ENCODE peak calls at places on chromosomes 1 and 21, in five cellular contexts. X, F, R, E and I are unnamed samples.

GRCh38 chr1:204564835-204565234 is 48.6 kb downstream of the MDM4 start:
- DNase-seq in X (no peak), F (no peak), R (no peak), E (no peak), I (no peak)

GRCh38 chr21:37563641-37564340 is 197.2 kb downstream of the DYRK1A start:
- DNase-seq in X (peak), F (peak), R (peak), E (peak), I (peak)

GRCh38 chr21:42366292-42367010 is at the start of gene TFF1:
- DNase-seq in X (no peak), F (no peak), R (no peak), E (no peak), I (no peak)

GRCh38 chr1:175071544-175071943 is 3.9 kb downstream of the TNN start:
- DNase-seq in X (no peak), F (no peak), R (no peak), E (no peak), I (no peak)

GRCh38 chr1:209692745-209693504 is 11.7 kb upstream of the HSD11B1 start:
- DNase-seq in X (peak), F (peak), R (peak), E (peak), I (peak)

GRCh38 chr1:51570063-51570720 is 46.7 kb upstream of the OSBPL9 start:
- DNase-seq in X (no peak), F (no peak), R (no peak), E (no peak), I (no peak)

GRCh38 chr1:208318150-208318734 is 74.1 kb upstream of the PLXNA2 start:
- DNase-seq in X (no peak), F (no peak), R (no peak), E (no peak), I (no peak)

GRCh38 chr1:235009561-235010306 is 118.9 kb downstream of the TOMM20 start:
- DNase-seq in X (no peak), F (no peak), R (no peak), E (no peak), I (no peak)

GRCh38 chr1:224541901-224542610 is 74.1 kb upstream of the CNIH3 start:
- DNase-seq in X (peak), F (no peak), R (peak), E (no peak), I (no peak)

GRCh38 chr1:178223289-178223688 is 129.4 kb downstream of the RASAL2 start:
- DNase-seq in X (no peak), F (no peak), R (no peak), E (no peak), I (no peak)

GRCh38 chr1:189681252-189681919 is 796.3 kb downstream of the BRINP3 start:
- DNase-seq in X (no peak), F (no peak), R (no peak), E (no peak), I (no peak)

GRCh38 chr21:37402251-37402867 is 35.8 kb downstream of the DYRK1A start:
- DNase-seq in X (no peak), F (no peak), R (no peak), E (no peak), I (no peak)

GRCh38 chr1:51237714-51238403 is 1.8 kb downstream of the RNF11 start:
- DNase-seq in X (peak), F (no peak), R (no peak), E (no peak), I (no peak)

GRCh38 chr1:65441464-65441863 is 21.0 kb downstream of the LEPR start:
- DNase-seq in X (peak), F (no peak), R (peak), E (no peak), I (no peak)

GRCh38 chr1:235297579-235297978 is 30.4 kb downstream of the ARID4B start:
- DNase-seq in X (no peak), F (no peak), R (peak), E (no peak), I (no peak)

GRCh38 chr1:154972517-154973343 is 1.8 kb upstream of the CKS1B start:
- DNase-seq in X (peak), F (no peak), R (peak), E (peak), I (peak)

GRCh38 chr1:244077473-244078220 is 26.6 kb downstream of the ZBTB18 start:
- DNase-seq in X (no peak), F (no peak), R (no peak), E (no peak), I (no peak)

GRCh38 chr1:94156226-94156625 is 35.3 kb upstream of the ABCA4 start:
- DNase-seq in X (no peak), F (no peak), R (peak), E (no peak), I (no peak)

GRCh38 chr1:246768403-246769020 is 44.3 kb downstream of the SCCPDH start:
- DNase-seq in X (no peak), F (no peak), R (no peak), E (no peak), I (no peak)

GRCh38 chr1:23530750-23531651 is at the start of gene E2F2:
- DNase-seq in X (peak), F (peak), R (peak), E (peak), I (peak)

GRCh38 chr1:101253976-101254660 is 17.3 kb downstream of the S1PR1 start:
- DNase-seq in X (peak), F (no peak), R (peak), E (no peak), I (no peak)

GRCh38 chr1:85862456-85862855 is 154.2 kb upstream of the ZNHIT6 start:
- DNase-seq in X (no peak), F (no peak), R (no peak), E (no peak), I (no peak)

GRCh38 chr1:153669606-153670005 is 1.2 kb downstream of the ILF2 start:
- DNase-seq in X (no peak), F (no peak), R (no peak), E (no peak), I (no peak)
- H3K4me3 ChIP-seq in X (peak), F (peak), R (peak), E (peak), I (no peak)

DNA sequence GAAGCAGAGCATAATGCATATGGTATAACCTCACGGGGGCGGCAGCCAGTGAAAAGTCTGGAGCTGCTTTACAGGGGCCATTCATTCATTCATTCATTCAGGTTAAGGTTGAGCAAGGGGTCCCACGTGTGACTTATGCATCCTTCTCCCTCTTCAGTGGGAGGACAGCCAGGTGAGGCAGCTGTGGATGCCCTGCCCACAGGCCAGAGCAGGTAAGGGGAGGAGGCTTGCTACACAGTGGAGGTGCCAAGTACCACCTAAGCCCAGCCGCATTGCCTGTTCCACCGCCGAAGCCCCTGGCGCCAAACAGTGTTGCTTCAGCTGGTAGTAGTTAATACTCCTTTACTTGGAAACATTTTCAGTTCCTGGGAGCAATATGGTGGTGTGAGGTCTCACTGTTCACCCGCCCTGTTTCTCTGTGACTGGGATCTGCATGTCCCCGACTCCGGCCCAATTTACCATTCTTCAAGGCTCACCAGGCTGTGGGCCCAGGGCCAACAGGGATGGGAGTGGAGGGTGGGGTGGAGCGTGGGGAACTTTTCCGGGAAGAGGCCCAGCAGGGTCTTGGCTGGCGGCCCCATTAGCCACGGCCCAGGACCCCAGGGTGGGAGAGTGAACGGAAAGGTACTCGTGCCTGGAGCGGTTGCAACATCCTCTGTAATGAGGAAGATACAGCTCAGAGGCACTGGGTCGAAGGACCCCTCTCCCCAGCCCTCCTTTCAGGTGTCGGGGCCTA is 722 bp upstream of the PODN start:
- DNase-seq in X (peak), F (no peak), R (peak), E (peak), I (peak)
- H3K4me3 ChIP-seq in X (peak), F (peak), R (peak), E (peak), I (peak)

GRCh38 chr1:13752852-13753251 is 52.9 kb downstream of the PRDM2 start:
- DNase-seq in X (no peak), F (no peak), R (no peak), E (no peak), I (no peak)
- H3K4me3 ChIP-seq in X (no peak), F (no peak), R (no peak), E (peak), I (no peak)

GRCh38 chr1:108815566-108815965 is 41.3 kb downstream of the AKNAD1 start:
- DNase-seq in X (peak), F (no peak), R (peak), E (no peak), I (no peak)

GRCh38 chr1:108817016-108817415 is 39.9 kb downstream of the AKNAD1 start:
- DNase-seq in X (peak), F (no peak), R (peak), E (peak), I (peak)

GRCh38 chr1:108814343-108815125 is 42.4 kb downstream of the AKNAD1 start:
- DNase-seq in X (peak), F (no peak), R (peak), E (no peak), I (no peak)

GRCh38 chr1:108817811-108818210 is 39.1 kb downstream of the AKNAD1 start:
- DNase-seq in X (no peak), F (no peak), R (no peak), E (no peak), I (no peak)

DNA sequence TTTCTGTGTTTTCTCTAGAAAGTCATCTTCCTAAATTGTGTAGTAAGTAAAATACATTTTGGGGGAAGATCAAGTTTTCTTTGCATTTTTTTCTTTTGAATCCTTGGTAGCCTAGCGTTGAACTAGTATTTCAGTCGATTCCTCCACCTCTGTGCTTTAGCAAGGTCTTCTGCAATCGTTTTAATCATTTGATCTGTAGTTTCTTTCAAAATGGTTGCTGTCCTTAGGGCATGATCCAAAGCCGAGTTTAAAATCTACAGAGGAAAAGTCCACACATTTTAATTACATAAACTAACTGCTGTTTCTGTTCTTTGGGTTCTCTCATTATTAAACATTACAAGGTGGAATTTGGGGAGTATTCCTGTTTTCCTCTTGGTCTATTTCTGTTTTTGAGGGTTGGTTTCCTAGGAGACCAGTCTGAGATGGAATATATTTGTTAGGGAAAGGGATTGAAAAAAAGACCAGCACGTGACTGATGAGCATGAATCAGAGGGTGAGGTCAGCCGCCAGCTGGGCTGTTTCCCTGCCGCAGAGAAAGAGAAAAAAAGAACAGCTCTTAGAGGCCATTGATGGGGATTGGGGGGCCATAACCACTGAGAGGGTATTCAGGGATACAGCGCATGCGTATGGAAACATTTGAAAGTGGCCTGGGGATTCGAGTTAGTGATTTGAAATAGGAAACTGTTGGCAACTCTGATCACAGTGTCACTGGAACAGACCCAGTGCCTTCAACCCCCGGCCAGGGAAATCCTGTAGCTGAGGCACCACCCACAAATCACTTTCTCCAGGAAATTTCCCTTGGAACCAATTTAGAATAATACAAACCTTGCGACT is 40.6 kb downstream of the AKNAD1 start:
- DNase-seq in X (peak), F (peak), R (peak), E (peak), I (peak)
- H3K4me3 ChIP-seq in X (peak), F (no peak), R (no peak), E (peak), I (no peak)

GRCh38 chr1:230207598-230207997 is 140.6 kb downstream of the GALNT2 start:
- DNase-seq in X (no peak), F (no peak), R (no peak), E (no peak), I (no peak)
- H3K4me3 ChIP-seq in X (no peak), F (no peak), R (no peak), E (no peak), I (no peak)

GRCh38 chr1:233631810-233632375 is 18.0 kb downstream of the KCNK1 start:
- DNase-seq in X (no peak), F (no peak), R (no peak), E (no peak), I (peak)
- H3K4me3 ChIP-seq in X (no peak), F (no peak), R (no peak), E (no peak), I (no peak)

DNA sequence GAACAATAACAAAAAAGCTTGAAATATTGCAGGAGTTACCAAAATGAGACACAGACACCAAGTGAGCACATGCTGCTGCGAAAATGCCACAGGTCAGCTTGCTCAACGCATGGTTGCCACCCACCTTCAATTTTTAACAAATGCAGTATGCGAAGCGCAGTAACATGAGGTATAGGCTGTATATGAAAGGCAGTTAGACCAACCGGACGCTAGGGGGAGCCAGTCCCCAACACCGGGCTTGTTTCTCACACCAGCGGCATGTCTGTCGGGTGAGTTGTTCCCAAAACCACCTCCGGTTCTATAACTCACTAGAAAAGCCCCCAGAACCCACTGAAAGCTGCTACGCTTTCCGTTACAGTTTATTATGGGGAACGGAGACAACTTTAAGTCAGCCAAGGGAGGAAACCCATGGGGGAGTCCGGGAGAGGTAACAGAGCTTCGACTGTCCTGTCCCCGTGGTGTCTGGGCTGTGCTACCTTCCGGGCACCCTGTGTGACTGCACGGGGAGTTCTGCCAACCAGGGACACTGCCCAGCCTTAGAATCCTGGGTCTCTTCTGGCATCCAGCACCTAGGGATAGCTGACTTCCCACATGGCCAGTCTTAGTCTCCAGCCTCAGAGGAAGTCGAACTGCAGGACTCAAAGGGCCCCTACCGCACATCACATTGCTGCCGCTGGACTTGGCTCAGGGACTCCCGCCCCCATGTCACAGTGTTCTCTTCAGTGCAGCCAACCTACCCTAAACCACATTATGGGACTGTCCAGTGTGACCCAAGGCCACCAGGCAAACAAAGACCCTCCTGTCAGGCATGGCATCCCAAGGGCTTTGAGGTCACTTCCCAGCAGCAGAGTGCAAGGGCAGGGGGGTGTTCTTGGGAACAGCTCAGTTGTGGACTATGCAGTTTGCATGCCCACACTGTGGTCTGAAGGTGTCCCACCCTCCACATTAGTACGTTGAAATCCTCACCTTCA is 14.0 kb downstream of the RNF187 start:
- DNase-seq in X (peak), F (peak), R (peak), E (peak), I (peak)
- H3K4me3 ChIP-seq in X (peak), F (peak), R (no peak), E (peak), I (no peak)

GRCh38 chr1:27527857-27528700 is 38.1 kb upstream of the WASF2 start:
- DNase-seq in X (no peak), F (peak), R (no peak), E (no peak), I (no peak)
- H3K4me3 ChIP-seq in X (no peak), F (no peak), R (no peak), E (peak), I (no peak)